ENCODE peak calls at places on chromosome 2, in seven cellular contexts. T is GM12891, M is breast epithelium, E is sigmoid colon, N is HCT116, W is stomach, C is transverse colon. S is an unnamed sample.

GRCh38 chr2:27844821-27845255 is 45.3 kb downstream of the RBKS start:
- DNase-seq in W (no peak), M (no peak), E (no peak), C (no peak), N (no peak), T (no peak), S (no peak)

GRCh38 chr2:205077159-205077558 is 531.9 kb downstream of the PARD3B start:
- DNase-seq in M (no peak), C (no peak), W (no peak), N (no peak), E (no peak), T (no peak), S (no peak)

GRCh38 chr2:207239222-207239674 is 73.5 kb upstream of the KLF7 start:
- DNase-seq in N (no peak), E (peak), M (peak), T (no peak), W (peak), C (peak), S (no peak)

GRCh38 chr2:158809816-158810215 is 14.7 kb downstream of the DAPL1 start:
- DNase-seq in M (no peak), C (no peak), W (no peak), E (no peak), N (no peak), T (no peak), S (no peak)

GRCh38 chr2:7430869-7431641 is 513.8 kb downstream of the RNF144A start:
- DNase-seq in T (no peak), W (peak), M (peak), E (no peak), N (no peak), C (peak), S (no peak)

GRCh38 chr2:20035961-20036666 is 15.3 kb downstream of the LAPTM4A start:
- DNase-seq in M (no peak), N (no peak), W (no peak), C (no peak), E (no peak), T (no peak), S (no peak)

GRCh38 chr2:237134831-237135230 is 49.1 kb downstream of the COPS8 start:
- DNase-seq in M (no peak), N (no peak), T (no peak), C (no peak), W (no peak), E (no peak), S (no peak)

GRCh38 chr2:26469092-26469710 is 8.7 kb downstream of the OTOF start:
- DNase-seq in C (peak), T (peak), W (peak), M (no peak), N (peak), E (no peak), S (peak)

GRCh38 chr2:231923951-231924888 is 2.0 kb downstream of the NPPC start:
- DNase-seq in W (no peak), T (no peak), M (no peak), C (no peak), N (no peak), E (peak), S (no peak)

GRCh38 chr2:32009479-32010256 is 1.1 kb downstream of the MEMO1 start:
- DNase-seq in T (no peak), M (no peak), W (peak), C (peak), E (peak), N (no peak), S (peak)

GRCh38 chr2:162928356-162928755 is 89.8 kb upstream of the KCNH7 start:
- DNase-seq in E (no peak), N (no peak), C (no peak), M (no peak), T (no peak), W (no peak), S (no peak)

GRCh38 chr2:166417669-166418068 is 41.9 kb upstream of the SCN9A start:
- DNase-seq in M (no peak), E (no peak), N (peak), T (no peak), W (no peak), C (no peak), S (no peak)

GRCh38 chr2:234324151-234324550 is 172.7 kb downstream of the ARL4C start:
- DNase-seq in N (no peak), W (no peak), T (no peak), E (no peak), M (peak), C (no peak), S (no peak)

GRCh38 chr2:207960090-207960489 is 65.2 kb downstream of the PLEKHM3 start:
- DNase-seq in E (no peak), C (no peak), W (no peak), N (no peak), M (no peak), T (no peak), S (no peak)

GRCh38 chr2:207533609-207534008 is 3.8 kb downstream of the CREB1 start:
- DNase-seq in M (no peak), W (no peak), N (no peak), E (no peak), C (no peak), T (no peak), S (no peak)

GRCh38 chr2:101790856-101791255 is 93.3 kb downstream of the MAP4K4 start:
- DNase-seq in M (no peak), W (no peak), N (no peak), T (no peak), E (no peak), C (no peak), S (no peak)

GRCh38 chr2:26607698-26608097 is 33.5 kb downstream of the CIB4 start:
- DNase-seq in E (no peak), W (no peak), T (no peak), M (no peak), C (no peak), N (no peak), S (no peak)

GRCh38 chr2:55949613-55950012 is 26.0 kb upstream of the EFEMP1 start:
- DNase-seq in C (no peak), E (no peak), M (no peak), W (no peak), T (no peak), N (no peak), S (no peak)

GRCh38 chr2:162888641-162889040 is 50.1 kb upstream of the KCNH7 start:
- DNase-seq in E (no peak), C (no peak), M (no peak), W (no peak), T (no peak), N (no peak), S (no peak)

GRCh38 chr2:11346129-11346528 is 1.7 kb upstream of the ROCK2 start:
- DNase-seq in W (no peak), C (no peak), E (no peak), M (no peak), N (no peak), T (no peak), S (no peak)

GRCh38 chr2:195434346-195434745 is 222.7 kb upstream of the SLC39A10 start:
- DNase-seq in T (no peak), N (no peak), W (no peak), E (no peak), M (no peak), C (no peak), S (no peak)

GRCh38 chr2:3178206-3179031 is 199.2 kb downstream of the EIPR1 start:
- DNase-seq in T (no peak), N (no peak), W (no peak), M (no peak), C (no peak), E (no peak), S (no peak)

GRCh38 chr2:208360259-208361076 is 46.1 kb upstream of the PTH2R start:
- DNase-seq in C (no peak), M (no peak), T (no peak), W (no peak), E (no peak), N (no peak), S (no peak)

GRCh38 chr2:51866361-51866760 is 834.4 kb upstream of the NRXN1 start:
- DNase-seq in E (no peak), N (no peak), T (no peak), C (no peak), W (no peak), M (no peak), S (no peak)

GRCh38 chr2:22487541-22487940 is 897.4 kb upstream of the KLHL29 start:
- DNase-seq in N (no peak), E (no peak), C (no peak), T (no peak), M (no peak), W (no peak), S (no peak)

GRCh38 chr2:223997938-223998337 is 40.7 kb downstream of the MRPL44 start:
- DNase-seq in T (no peak), W (no peak), N (no peak), C (no peak), M (no peak), E (no peak), S (no peak)

GRCh38 chr2:108377411-108377810 is 343 bp upstream of the SULT1C4 start:
- DNase-seq in C (no peak), T (no peak), W (no peak), N (no peak), M (no peak), E (no peak), S (no peak)

GRCh38 chr2:220280741-220281140 is 653.3 kb downstream of the SLC4A3 start:
- DNase-seq in M (no peak), W (no peak), N (no peak), E (no peak), C (no peak), T (no peak), S (no peak)

GRCh38 chr2:28360742-28361293 is 31.8 kb upstream of the FOSL2 start:
- DNase-seq in W (no peak), T (no peak), M (no peak), E (peak), N (no peak), C (no peak), S (no peak)

GRCh38 chr2:222866358-222866960 is 5.6 kb downstream of the ACSL3 start:
- DNase-seq in M (no peak), T (no peak), E (no peak), C (peak), N (no peak), W (no peak), S (no peak)

GRCh38 chr2:48474599-48475298 is 55.2 kb upstream of the STON1 start:
- DNase-seq in M (no peak), W (no peak), E (no peak), N (no peak), C (no peak), T (no peak), S (no peak)

GRCh38 chr2:80288576-80288975 is 16.0 kb downstream of the LRRTM1 start:
- DNase-seq in T (no peak), W (no peak), C (no peak), E (peak), M (no peak), N (no peak), S (no peak)

GRCh38 chr2:44753552-44754285 is 187.8 kb upstream of the SIX3 start:
- DNase-seq in C (no peak), W (no peak), E (no peak), M (no peak), N (no peak), T (no peak), S (no peak)

GRCh38 chr2:38748857-38749804 is 2.0 kb downstream of the SRSF7 start:
- DNase-seq in W (no peak), T (no peak), M (no peak), N (no peak), C (no peak), E (no peak), S (no peak)
- TF ChIP-seq POLR2A in W (no peak), T (peak), M (no peak), N (no peak), C (no peak), E (no peak), S (no peak)

GRCh38 chr2:86072271-86072858 is 33.3 kb downstream of the POLR1A start:
- DNase-seq in E (no peak), N (no peak), C (peak), T (peak), W (peak), M (peak), S (peak)
- TF ChIP-seq POLR2AphosphoS5 in E (no peak), N (no peak), C (no peak), T (no peak), W (no peak), M (no peak), S (no peak)

DNA sequence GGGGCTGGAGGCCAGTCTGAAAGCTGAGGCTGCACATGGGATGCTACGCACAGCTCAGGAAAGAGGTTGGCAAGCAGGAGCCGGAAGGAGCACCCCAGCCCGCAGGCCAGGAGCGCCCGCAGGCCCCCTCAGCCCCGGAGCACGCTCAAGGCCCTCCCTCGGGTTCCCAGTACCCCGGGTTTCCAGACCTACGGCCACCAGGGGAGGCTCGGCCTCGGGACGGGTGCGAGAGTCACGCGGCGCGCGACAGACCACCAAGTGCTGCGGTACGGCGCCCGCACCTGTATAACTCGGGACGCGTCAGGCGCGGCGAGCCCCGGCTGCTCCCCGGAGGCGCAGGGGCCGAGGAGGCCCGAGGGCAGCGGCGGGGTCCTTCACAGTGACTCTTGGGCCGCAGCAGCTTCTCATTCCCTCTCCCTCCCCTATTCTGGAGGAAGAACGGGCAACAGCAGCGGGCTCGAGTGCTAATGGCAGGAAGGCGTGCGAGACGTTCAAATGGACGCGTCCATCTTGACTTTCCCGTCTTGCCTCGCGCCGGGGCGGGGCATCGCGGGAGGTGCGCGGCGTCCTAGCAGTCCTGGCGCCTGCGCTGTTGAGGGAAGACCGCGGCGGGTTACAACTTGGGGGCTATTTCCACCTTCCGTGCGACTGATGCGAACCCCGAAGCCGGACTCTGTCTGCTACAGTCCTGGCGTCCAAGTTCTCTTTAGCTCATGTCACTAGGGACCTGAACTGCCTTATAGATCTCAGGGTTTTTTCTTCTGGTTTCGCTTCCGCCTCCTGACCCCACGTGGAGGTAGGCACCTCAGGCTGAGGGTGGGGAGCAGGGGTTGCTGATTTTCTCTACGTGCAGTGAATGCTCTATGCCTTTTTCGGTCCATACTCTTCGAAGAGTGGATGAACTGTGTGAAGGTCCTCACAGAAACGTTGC is at the start of gene ANAPC1:
- DNase-seq in E (peak), W (peak), C (peak), T (peak), M (peak), N (peak), S (peak)
- TF ChIP-seq POLR2A in E (no peak), W (no peak), C (peak), T (peak), M (no peak), N (peak), S (peak)

DNA sequence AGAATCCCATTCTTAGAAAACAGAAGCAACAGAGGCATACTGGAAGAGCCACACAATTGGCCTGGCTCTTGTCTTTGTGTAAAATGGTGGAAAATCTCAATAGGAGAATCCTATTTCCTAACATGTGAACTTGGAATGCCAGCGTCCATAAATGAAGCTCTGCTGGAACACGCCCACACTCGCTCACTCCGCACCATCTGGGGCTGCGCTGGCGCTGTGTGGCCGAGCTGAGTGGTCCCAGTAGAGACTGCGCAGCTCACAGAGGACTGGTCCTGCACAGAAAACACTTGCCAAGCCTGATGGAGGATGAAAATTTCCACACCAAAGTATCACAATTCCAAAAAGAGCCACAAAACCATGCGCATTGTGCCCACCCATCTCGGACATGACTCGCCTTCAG is 56.2 kb downstream of the PXDN start:
- DNase-seq in T (no peak), C (no peak), N (no peak), M (no peak), E (no peak), W (no peak), S (no peak)
- TF ChIP-seq POLR2AphosphoS5 in T (no peak), C (no peak), N (no peak), M (no peak), E (no peak), W (no peak), S (no peak)